ENCODE peak calls at places on chromosome 14, in six cellular contexts. N is GM10248, C is heart left ventricle, S is EL, K is progenitor cell of endocrine pancreas, I is Daoy. H is an unnamed sample.

GRCh38 chr14:36212987-36213386 is 36.5 kb upstream of the PTCSC3 start:
- DNase-seq in C (no peak), I (no peak), K (no peak), N (no peak), S (no peak), H (no peak)

GRCh38 chr14:23252006-23252405 is 14.3 kb downstream of the RNF212B start:
- DNase-seq in I (no peak), C (no peak), K (no peak), S (no peak), N (no peak), H (no peak)

GRCh38 chr14:102248121-102248520 is 56.8 kb downstream of the MOK start:
- DNase-seq in N (no peak), K (no peak), C (no peak), I (peak; percentile 34), S (no peak), H (no peak)

GRCh38 chr14:47060050-47060449 is 408.5 kb upstream of the RPL10L start:
- DNase-seq in K (no peak), S (no peak), N (no peak), I (no peak), C (no peak), H (no peak)

GRCh38 chr14:62307844-62308243 is 545.6 kb downstream of the SNAPC1 start:
- DNase-seq in C (no peak), S (no peak), K (no peak), N (no peak), I (no peak), H (no peak)

GRCh38 chr14:67285876-67286452 is 44.7 kb downstream of the PALS1 start:
- DNase-seq in S (peak; percentile 43), C (no peak), K (no peak), N (peak; percentile 30), I (no peak), H (peak; percentile 24)

GRCh38 chr14:72463291-72463866 is 430.5 kb downstream of the DPF3 start:
- DNase-seq in I (peak; percentile 51), N (no peak), S (peak; percentile 85), C (no peak), K (no peak), H (peak; percentile 75)

GRCh38 chr14:24839617-24840203 is 205.7 kb upstream of the GZMB start:
- DNase-seq in S (no peak), N (no peak), I (no peak), K (no peak), C (no peak), H (no peak)

GRCh38 chr14:65239143-65239672 is 136.9 kb upstream of the MAX start:
- DNase-seq in S (peak; percentile 89), N (no peak), K (no peak), I (peak; percentile 81), C (no peak), H (peak; percentile 43)

GRCh38 chr14:72243894-72244293 is 311.7 kb downstream of the RGS6 start:
- DNase-seq in K (no peak), I (no peak), C (no peak), S (no peak), N (no peak), H (no peak)

GRCh38 chr14:104888489-104889373 is 23.7 kb downstream of the CEP170B start:
- DNase-seq in S (no peak), I (peak; percentile 3), C (peak; percentile 26), K (no peak), N (no peak), H (no peak)

GRCh38 chr14:75811136-75811839 is 150.2 kb downstream of the TTLL5 start:
- DNase-seq in N (no peak), I (no peak), K (no peak), C (no peak), S (no peak), H (no peak)

GRCh38 chr14:50083467-50084337 is 32.7 kb downstream of the VCPKMT start:
- DNase-seq in N (peak; percentile 46), S (no peak), I (peak; percentile 70), C (no peak), K (no peak), H (no peak)

GRCh38 chr14:70780396-70781075 is 28.8 kb downstream of the MAP3K9 start:
- DNase-seq in N (peak; percentile 61), S (no peak), C (peak; percentile 35), I (no peak), K (no peak), H (no peak)

GRCh38 chr14:69693145-69693544 is 73.8 kb upstream of the SRSF5 start:
- DNase-seq in C (no peak), S (no peak), I (no peak), K (no peak), N (peak; percentile 50), H (no peak)

GRCh38 chr14:54440454-54440853 is 720 bp downstream of the CNIH1 start:
- DNase-seq in I (no peak), K (no peak), S (peak; percentile 10), C (no peak), N (no peak), H (peak; percentile 8)

GRCh38 chr14:38887696-38888095 is 215.3 kb downstream of the SEC23A start:
- DNase-seq in K (no peak), C (peak; percentile 26), N (no peak), S (no peak), I (no peak), H (no peak)

GRCh38 chr14:72682188-72682587 is 211.7 kb downstream of the DPF3 start:
- DNase-seq in S (peak; percentile 77), K (no peak), C (no peak), I (peak; percentile 52), N (no peak), H (no peak)

GRCh38 chr14:94466706-94467370 is 9.2 kb downstream of the SERPINA9 start:
- DNase-seq in S (no peak), K (no peak), I (no peak), N (no peak), C (no peak), H (no peak)

H was measured in Caki2.